ENCODE peak calls at places on chromosomes 5 and 9, in eight cellular contexts. K is cardiac muscle cell, V is NCI-H510A treated with DMSO at 0.1 percent for 48 hours, A is hippocampal formation, H is keratinocyte, S is T-helper 2 cell, W is GM12891, T is NCI-H748 treated with DMSO at 0.1 percent for 48 hours. F is an unnamed sample.

GRCh38 chr5:53463909-53464621 is 16.4 kb upstream of the FST start:
- DNase-seq in A (no peak), H (no peak), K (no peak), W (no peak), T (no peak), V (no peak), S (no peak), F (no peak)

GRCh38 chr5:177601577-177602457 is 1.9 kb downstream of the B4GALT7 start:
- DNase-seq in K (no peak), V (no peak), A (no peak), W (no peak), S (no peak), T (no peak), H (no peak), F (no peak)

GRCh38 chr9:131982683-131983239 is 96.9 kb downstream of the MED27 start:
- DNase-seq in W (no peak), A (no peak), K (no peak), T (no peak), S (no peak), H (no peak), V (no peak), F (no peak)

GRCh38 chr5:60586307-60586901 is 113.6 kb downstream of the DEPDC1B start:
- DNase-seq in T (no peak), A (no peak), V (no peak), S (no peak), W (no peak), K (peak), H (no peak), F (no peak)

GRCh38 chr5:74648835-74649286 is 8.3 kb upstream of the ENC1 start:
- DNase-seq in K (peak), A (peak), S (no peak), T (peak), V (peak), W (peak), H (no peak), F (peak)

GRCh38 chr5:35198681-35199080 is 31.6 kb downstream of the PRLR start:
- DNase-seq in K (peak), H (no peak), T (no peak), W (no peak), V (no peak), S (no peak), A (no peak), F (no peak)

GRCh38 chr5:158813275-158813674 is 286.4 kb downstream of the EBF1 start:
- DNase-seq in A (no peak), T (no peak), K (no peak), V (no peak), S (no peak), H (no peak), W (no peak), F (no peak)

GRCh38 chr5:169632946-169633345 is 4.1 kb upstream of the DOCK2 start:
- DNase-seq in V (no peak), T (no peak), H (no peak), S (no peak), W (no peak), K (no peak), A (no peak), F (no peak)

GRCh38 chr9:123360161-123361085 is 4.4 kb downstream of the CRB2 start:
- DNase-seq in V (peak), T (no peak), S (no peak), A (peak), H (no peak), K (peak), W (peak), F (peak)

GRCh38 chr5:96175090-96175489 is 213.4 kb upstream of the ELL2 start:
- DNase-seq in T (no peak), S (no peak), H (no peak), W (peak), V (no peak), A (no peak), K (peak), F (peak)

GRCh38 chr9:136746621-136747020 is 1.7 kb downstream of the LCN6 start:
- DNase-seq in K (no peak), H (no peak), S (no peak), W (no peak), T (no peak), V (no peak), A (no peak), F (no peak)

F was measured in GM12892.